ENCODE peak calls at places on chromosomes 3 and 15, in ten cellular contexts. F is suprapubic skin, B is upper lobe of left lung, U is GM23338, N is HL-60, A is transverse colon, V is stomach, T is Panc1, P is HCT116, C is SK-N-SH. W is an unnamed sample.

GRCh38 chr15:49876401-49877038 is 242.5 kb downstream of the ATP8B4 start:
- DNase-seq in F (no peak), B (no peak), U (peak), N (no peak), A (no peak), V (no peak), T (no peak), P (peak), C (no peak), W (no peak)

GRCh38 chr3:36904641-36905040 is 40.2 kb downstream of the TRANK1 start:
- DNase-seq in F (no peak), B (no peak), U (peak), N (peak), A (no peak), V (no peak), T (no peak), P (no peak), C (peak), W (peak)

GRCh38 chr15:24916305-24917009 is 38.3 kb upstream of the SNRPN start:
- DNase-seq in F (no peak), B (no peak), U (no peak), N (peak), A (no peak), V (no peak), T (no peak), P (no peak), C (no peak), W (no peak)

GRCh38 chr15:39354188-39354587 is 226.7 kb upstream of the THBS1 start:
- DNase-seq in F (no peak), B (no peak), U (no peak), N (no peak), A (no peak), V (no peak), T (no peak), P (no peak), C (no peak), W (no peak)

GRCh38 chr3:21036888-21037287 is 714.1 kb downstream of the ZNF385D start:
- DNase-seq in F (no peak), B (no peak), U (no peak), N (no peak), A (no peak), V (no peak), T (no peak), P (no peak), C (no peak), W (no peak)

GRCh38 chr3:104903064-104903463 is 463.6 kb upstream of the ALCAM start:
- DNase-seq in F (no peak), B (no peak), U (no peak), N (no peak), A (no peak), V (no peak), T (no peak), P (no peak), C (no peak), W (no peak)

GRCh38 chr3:76585794-76586392 is 454.0 kb upstream of the ROBO2 start:
- DNase-seq in F (no peak), B (no peak), U (peak), N (no peak), A (no peak), V (no peak), T (no peak), P (no peak), C (peak), W (no peak)

GRCh38 chr3:134311265-134311664 is 60.6 kb upstream of the RYK start:
- DNase-seq in F (no peak), B (no peak), U (no peak), N (no peak), A (no peak), V (no peak), T (no peak), P (no peak), C (no peak), W (no peak)

GRCh38 chr15:70995383-70995965 is 102.8 kb downstream of the LRRC49 start:
- DNase-seq in F (no peak), B (no peak), U (no peak), N (no peak), A (no peak), V (no peak), T (no peak), P (no peak), C (no peak), W (no peak)

GRCh38 chr3:79751703-79752102 is 16.1 kb downstream of the ROBO1 start:
- DNase-seq in F (no peak), B (no peak), U (no peak), N (no peak), A (no peak), V (no peak), T (no peak), P (no peak), C (no peak), W (no peak)

GRCh38 chr3:184679056-184679502 is 32.8 kb downstream of the MAGEF1 start:
- DNase-seq in F (no peak), B (no peak), U (peak), N (no peak), A (no peak), V (no peak), T (no peak), P (no peak), C (peak), W (no peak)

GRCh38 chr15:45386420-45386819 is 8.1 kb upstream of the GATM start:
- DNase-seq in F (no peak), B (no peak), U (no peak), N (no peak), A (no peak), V (no peak), T (no peak), P (no peak), C (no peak), W (no peak)

GRCh38 chr15:59516655-59517461 is 78.9 kb downstream of the FAM81A start:
- DNase-seq in F (no peak), B (no peak), U (no peak), N (no peak), A (no peak), V (no peak), T (no peak), P (no peak), C (no peak), W (no peak)

GRCh38 chr3:149717391-149718056 is 34.8 kb downstream of the COMMD2 start:
- DNase-seq in F (no peak), B (peak), U (peak), N (peak), A (peak), V (peak), T (peak), P (peak), C (peak), W (no peak)

GRCh38 chr3:76021376-76021775 is 236.0 kb upstream of the ZNF717 start:
- DNase-seq in F (no peak), B (no peak), U (no peak), N (no peak), A (no peak), V (no peak), T (no peak), P (no peak), C (no peak), W (no peak)

GRCh38 chr15:100714749-100715342 is 112.5 kb downstream of the ASB7 start:
- DNase-seq in F (no peak), B (no peak), U (peak), N (no peak), A (no peak), V (no peak), T (no peak), P (no peak), C (no peak), W (peak)

GRCh38 chr3:142003291-142003690 is 126.8 kb downstream of the ATP1B3 start:
- DNase-seq in F (no peak), B (no peak), U (no peak), N (no peak), A (no peak), V (no peak), T (no peak), P (no peak), C (no peak), W (no peak)

GRCh38 chr15:57527382-57528091 is 64.2 kb upstream of the MYZAP start:
- DNase-seq in F (no peak), B (no peak), U (peak), N (peak), A (no peak), V (no peak), T (peak), P (peak), C (peak), W (no peak)

GRCh38 chr3:69292185-69292584 is 93.7 kb downstream of the FRMD4B start:
- DNase-seq in F (no peak), B (no peak), U (peak), N (no peak), A (no peak), V (no peak), T (no peak), P (no peak), C (no peak), W (no peak)

GRCh38 chr3:155233213-155233612 is 60.3 kb downstream of the STRIT1 start:
- DNase-seq in F (no peak), B (peak), U (no peak), N (no peak), A (peak), V (peak), T (no peak), P (no peak), C (peak), W (no peak)

GRCh38 chr15:85010114-85010471 is 28.4 kb downstream of the PDE8A start:
- DNase-seq in F (no peak), B (no peak), U (no peak), N (no peak), A (no peak), V (no peak), T (no peak), P (no peak), C (no peak), W (no peak)

GRCh38 chr15:100759698-100760356 is 119.8 kb upstream of the ALDH1A3 start:
- DNase-seq in F (no peak), B (no peak), U (no peak), N (no peak), A (no peak), V (no peak), T (peak), P (peak), C (peak), W (no peak)

GRCh38 chr3:124663690-124664089 is 66.6 kb upstream of the UMPS start:
- DNase-seq in F (no peak), B (no peak), U (no peak), N (no peak), A (no peak), V (no peak), T (no peak), P (no peak), C (no peak), W (no peak)

GRCh38 chr3:110743202-110743601 is 328.4 kb upstream of the NECTIN3 start:
- DNase-seq in F (no peak), B (peak), U (peak), N (no peak), A (no peak), V (no peak), T (no peak), P (no peak), C (no peak), W (no peak)

GRCh38 chr15:88834211-88834812 is 31.1 kb downstream of the ACAN start:
- DNase-seq in F (no peak), B (no peak), U (peak), N (no peak), A (peak), V (peak), T (no peak), P (peak), C (peak), W (peak)

GRCh38 chr3:105944281-105944680 is 75.5 kb upstream of the CBLB start:
- DNase-seq in F (no peak), B (no peak), U (no peak), N (no peak), A (no peak), V (no peak), T (no peak), P (no peak), C (no peak), W (no peak)

GRCh38 chr3:172616061-172616461 is 92.8 kb upstream of the TNFSF10 start:
- DNase-seq in F (no peak), B (no peak), U (no peak), N (no peak), A (no peak), V (no peak), T (no peak), P (no peak), C (no peak), W (no peak)

GRCh38 chr3:53254810-53255359 is 937 bp downstream of the TKT start:
- DNase-seq in F (peak), B (peak), U (peak), N (peak), A (peak), V (peak), T (no peak), P (no peak), C (peak), W (peak)

DNA sequence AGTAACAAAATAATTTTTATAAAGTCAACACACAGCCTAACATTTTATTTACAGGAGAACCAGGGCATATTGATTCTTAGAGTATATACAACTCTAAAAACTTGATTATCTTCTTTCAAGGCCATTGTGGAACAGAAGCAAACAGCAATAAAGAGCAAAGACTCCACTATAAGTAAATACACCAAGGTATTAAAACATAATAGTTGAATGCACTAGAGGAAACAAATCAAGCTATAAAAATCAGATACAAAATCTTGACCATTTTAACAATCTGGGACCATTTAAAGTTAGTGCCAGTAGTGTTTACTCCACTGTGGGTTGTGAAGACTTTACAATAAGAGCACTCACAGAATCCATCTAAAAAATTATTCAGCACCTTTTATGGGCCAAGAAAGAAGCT is 323.6 kb downstream of the AGBL1 start:
- DNase-seq in F (no peak), B (no peak), U (no peak), N (no peak), A (no peak), V (no peak), T (no peak), P (no peak), C (no peak), W (no peak)
- TF ChIP-seq POLR2AphosphoS5 in F (no peak), B (no peak), U (no peak), N (no peak), A (no peak), V (no peak), T (no peak), P (no peak), C (no peak), W (no peak)

GRCh38 chr3:188122571-188123169 is 31.3 kb upstream of the LPP start:
- DNase-seq in F (no peak), B (no peak), U (no peak), N (peak), A (no peak), V (no peak), T (no peak), P (no peak), C (no peak), W (no peak)
- H3K4me3 ChIP-seq in F (no peak), B (no peak), U (no peak), N (no peak), A (no peak), V (no peak), T (no peak), P (no peak), C (no peak), W (no peak)

GRCh38 chr3:136196064-136196400 is at the start of gene MSL2:
- DNase-seq in F (no peak), B (no peak), U (no peak), N (no peak), A (peak), V (no peak), T (no peak), P (no peak), C (no peak), W (no peak)
- TF ChIP-seq POLR2AphosphoS5 in F (no peak), B (no peak), U (no peak), N (no peak), A (no peak), V (peak), T (no peak), P (peak), C (no peak), W (no peak)

DNA sequence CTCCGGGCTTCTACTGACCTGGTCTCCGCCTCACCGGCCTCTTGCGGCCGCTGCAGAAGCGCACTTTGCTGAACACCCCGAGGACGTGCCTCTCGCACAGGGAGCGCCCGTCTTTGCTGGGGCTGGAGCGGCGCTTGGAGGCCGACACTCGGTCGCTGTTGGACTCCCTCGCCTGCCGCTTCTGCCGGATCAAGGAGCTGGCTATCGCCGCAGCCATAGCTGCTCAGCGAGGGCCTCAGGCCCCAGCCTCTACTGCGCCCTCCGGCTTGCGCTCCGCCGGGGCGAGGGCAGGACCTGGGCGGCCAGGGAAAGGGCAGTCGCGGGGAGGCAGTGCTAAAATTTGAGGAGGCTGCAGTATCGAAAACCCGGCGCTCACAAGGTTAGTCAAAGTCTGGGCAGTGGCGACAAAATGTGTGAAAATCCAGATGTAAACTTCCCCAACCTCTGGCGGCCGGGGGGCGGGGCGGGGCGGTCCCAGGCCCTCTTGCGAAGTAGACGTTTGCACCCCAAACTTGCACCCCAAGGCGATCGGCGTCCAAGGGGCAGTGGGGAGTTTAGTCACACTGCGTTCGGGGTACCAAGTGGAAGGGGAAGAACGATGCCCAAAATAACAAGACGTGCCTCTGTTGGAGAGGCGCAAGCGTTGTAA is 319.2 kb downstream of the FGF12 start:
- DNase-seq in F (no peak), B (no peak), U (peak), N (no peak), A (no peak), V (no peak), T (no peak), P (no peak), C (no peak), W (peak)
- H3K4me3 ChIP-seq in F (peak), B (peak), U (peak), N (no peak), A (peak), V (peak), T (no peak), P (no peak), C (no peak), W (peak)

DNA sequence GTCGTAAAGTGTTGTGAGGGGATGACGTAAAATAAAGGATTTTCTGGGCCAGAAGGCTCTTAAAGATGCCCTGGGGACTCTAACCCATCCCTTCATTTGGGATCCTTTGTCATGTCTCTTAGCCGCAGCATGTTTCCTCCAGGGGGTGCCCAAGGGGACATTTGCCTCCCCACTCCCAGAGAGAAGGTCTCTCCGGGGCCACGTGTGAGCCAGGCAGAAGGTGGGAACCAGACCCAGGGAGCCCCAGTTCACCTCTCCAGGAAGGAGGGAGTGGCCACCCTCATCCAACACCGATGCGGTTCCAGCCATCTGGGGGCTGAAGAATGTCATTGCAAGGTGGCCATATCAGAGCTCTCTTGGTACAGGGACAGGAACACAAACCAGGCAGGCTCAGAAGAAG is 25.2 kb downstream of the ST8SIA2 start:
- DNase-seq in F (no peak), B (no peak), U (peak), N (no peak), A (no peak), V (no peak), T (no peak), P (no peak), C (no peak), W (no peak)
- TF ChIP-seq POLR2AphosphoS5 in F (no peak), B (no peak), U (no peak), N (no peak), A (no peak), V (no peak), T (no peak), P (no peak), C (no peak), W (no peak)

GRCh38 chr15:72184165-72184811 is 13.3 kb downstream of the GRAMD2A start:
- DNase-seq in F (peak), B (peak), U (peak), N (no peak), A (peak), V (peak), T (no peak), P (peak), C (peak), W (peak)
- H3K4me3 ChIP-seq in F (peak), B (peak), U (peak), N (no peak), A (peak), V (peak), T (peak), P (peak), C (no peak), W (no peak)

GRCh38 chr3:12658593-12659058 is 5.3 kb downstream of the RAF1 start:
- DNase-seq in F (no peak), B (no peak), U (no peak), N (no peak), A (no peak), V (no peak), T (no peak), P (no peak), C (no peak), W (no peak)
- TF ChIP-seq POLR2AphosphoS5 in F (no peak), B (no peak), U (no peak), N (no peak), A (no peak), V (no peak), T (no peak), P (no peak), C (no peak), W (no peak)

W was measured in spleen.